ENCODE peak calls at places on chromosomes 16 and 17, in six cellular contexts. E is CD4-positive, alpha-beta T cell; X is CD8-positive, alpha-beta memory T cell; N is CD8-positive, alpha-beta T cell; A is right atrium auricular region; C is left ventricle myocardium inferior. O is an unnamed sample.

GRCh38 chr17:58531661-58532554 is 17.5 kb upstream of the MTMR4 start:
- DNase-seq in E (peak; percentile 57), X (peak; percentile 64), N (peak; percentile 67), A (no peak), C (peak; percentile 73), O (peak; percentile 79)

GRCh38 chr16:77974883-77975282 is 47.5 kb upstream of the CLEC3A start:
- DNase-seq in E (no peak), X (no peak), N (no peak), A (no peak), C (no peak), O (no peak)

GRCh38 chr16:28293589-28293935 is 1.2 kb downstream of the SBK1 start:
- DNase-seq in E (no peak), X (no peak), N (no peak), A (no peak), C (no peak), O (no peak)

GRCh38 chr17:44889003-44889402 is 10.2 kb downstream of the EFTUD2 start:
- DNase-seq in E (no peak), X (no peak), N (no peak), A (no peak), C (no peak), O (no peak)

GRCh38 chr16:49487746-49488145 is 114.1 kb downstream of the C16orf78 start:
- DNase-seq in E (no peak), X (no peak), N (no peak), A (no peak), C (no peak), O (peak; percentile 33)

GRCh38 chr17:57114085-57114673 is 29.1 kb downstream of the AKAP1 start:
- DNase-seq in E (peak; percentile 64), X (peak; percentile 53), N (peak; percentile 73), A (no peak), C (peak; percentile 56), O (no peak)

GRCh38 chr17:39244016-39244599 is 18.4 kb upstream of the STAC2 start:
- DNase-seq in E (no peak), X (no peak), N (no peak), A (no peak), C (no peak), O (no peak)

GRCh38 chr17:57970706-57971105 is 15.5 kb upstream of the CUEDC1 start:
- DNase-seq in E (no peak), X (no peak), N (no peak), A (no peak), C (no peak), O (no peak)

GRCh38 chr17:42920922-42921321 is 20.3 kb downstream of the G6PC1 start:
- DNase-seq in E (no peak), X (no peak), N (no peak), A (no peak), C (peak; percentile 33), O (no peak)

GRCh38 chr17:9343513-9343912 is 232.1 kb downstream of the STX8 start:
- DNase-seq in E (no peak), X (no peak), N (no peak), A (no peak), C (no peak), O (no peak)

GRCh38 chr16:72997141-72997542 is 50.8 kb downstream of the ZFHX3 start:
- DNase-seq in E (no peak), X (no peak), N (no peak), A (no peak), C (no peak), O (no peak)

GRCh38 chr17:67515490-67516088 is 138.5 kb downstream of the PITPNC1 start:
- DNase-seq in E (no peak), X (no peak), N (no peak), A (no peak), C (no peak), O (no peak)

GRCh38 chr17:36131436-36131835 is 27.8 kb downstream of the CCL4 start:
- DNase-seq in E (no peak), X (no peak), N (no peak), A (no peak), C (no peak), O (no peak)

GRCh38 chr16:14475370-14476139 is 154.5 kb downstream of the PARN start:
- DNase-seq in E (no peak), X (no peak), N (no peak), A (no peak), C (no peak), O (no peak)

GRCh38 chr16:81558444-81559175 is 114.0 kb downstream of the CMIP start:
- DNase-seq in E (no peak), X (no peak), N (no peak), A (no peak), C (no peak), O (peak; percentile 82)

GRCh38 chr16:47581114-47581513 is 120.0 kb downstream of the PHKB start:
- DNase-seq in E (no peak), X (no peak), N (no peak), A (no peak), C (no peak), O (no peak)

GRCh38 chr17:34974794-34975428 is 5.4 kb upstream of the LIG3 start:
- DNase-seq in E (no peak), X (no peak), N (no peak), A (no peak), C (no peak), O (no peak)

GRCh38 chr17:78737332-78737731 is 44.7 kb downstream of the CYTH1 start:
- DNase-seq in E (no peak), X (no peak), N (no peak), A (no peak), C (no peak), O (no peak)

GRCh38 chr17:78738245-78738644 is 43.8 kb downstream of the CYTH1 start:
- DNase-seq in E (no peak), X (no peak), N (no peak), A (no peak), C (no peak), O (no peak)

GRCh38 chr17:78734841-78735641 is 47.0 kb downstream of the CYTH1 start:
- DNase-seq in E (no peak), X (no peak), N (no peak), A (no peak), C (no peak), O (no peak)

GRCh38 chr17:78736526-78737079 is 45.5 kb downstream of the CYTH1 start:
- DNase-seq in E (peak; percentile 52), X (peak; percentile 65), N (peak; percentile 62), A (peak; percentile 85), C (peak; percentile 79), O (peak; percentile 94)

GRCh38 chr17:78735832-78736525 is 46.1 kb downstream of the CYTH1 start:
- DNase-seq in E (no peak), X (no peak), N (no peak), A (no peak), C (no peak), O (no peak)
- H3K27ac ChIP-seq in E (peak overlapping the region; percentile 80), X (peak overlapping the region; percentile 53), N (peak overlapping the region; percentile 58), A (peak overlapping the region; percentile 74), C (peak overlapping the region; percentile 91), O (peak overlapping the region; percentile 89)

GRCh38 chr16:3408561-3409197 is 7.7 kb downstream of the ZNF174 start:
- DNase-seq in E (no peak), X (no peak), N (no peak), A (no peak), C (no peak), O (no peak)
- H3K9me3 ChIP-seq in E (peaks cover 93% of the 10 kb centered on the region), X (peaks cover 52% of the 10 kb centered on the region), N (peaks cover 48% of the 10 kb centered on the region), A (peaks cover 41% of the 10 kb centered on the region), C (peaks cover 94% of the 10 kb centered on the region), O (peaks cover 78% of the 10 kb centered on the region)

DNA sequence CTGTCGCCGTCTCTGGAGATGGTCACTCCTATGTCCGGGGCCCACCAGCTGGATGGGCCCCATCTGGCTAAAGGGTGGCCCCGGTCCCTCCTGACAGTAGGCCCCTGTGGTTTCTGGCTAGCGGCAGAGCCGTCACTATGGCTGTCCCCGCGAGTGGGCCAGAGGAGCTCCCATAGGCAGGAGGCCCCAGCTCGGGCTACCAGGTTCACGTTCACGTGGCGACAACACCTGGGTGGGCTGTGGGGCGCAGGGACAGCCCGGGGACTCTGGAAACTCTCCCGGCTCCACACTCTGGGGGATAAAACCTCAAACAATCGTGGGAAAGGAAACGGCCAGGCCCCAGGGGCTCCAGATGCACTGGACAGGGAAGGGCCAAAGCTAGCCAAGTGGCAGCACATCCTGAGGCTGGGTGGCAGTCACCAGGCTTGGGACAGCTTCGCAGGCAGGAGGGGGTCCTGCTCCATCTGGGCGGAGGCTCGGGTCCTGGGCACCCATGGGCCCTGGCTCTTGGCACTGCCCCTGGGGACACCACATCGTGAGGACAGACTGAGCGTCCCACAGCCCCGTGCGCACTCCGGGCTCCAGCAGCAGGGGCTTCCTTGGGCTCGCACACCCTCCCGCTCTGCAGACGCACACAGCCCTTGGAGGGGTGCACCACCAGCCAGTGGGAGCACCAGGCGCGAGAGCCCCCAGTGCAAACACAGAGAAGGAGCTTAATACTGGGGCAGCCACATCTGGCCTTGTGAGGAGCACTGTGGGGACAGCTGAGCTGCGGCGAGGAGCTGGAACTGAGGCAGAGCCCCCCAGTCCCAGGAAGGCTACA is 4.5 kb downstream of the RNF166 start:
- DNase-seq in E (no peak), X (no peak), N (peak; percentile 37), A (no peak), C (no peak), O (no peak)
- H3K27ac ChIP-seq in E (peak overlapping the region; percentile 96), X (peak overlapping the region; percentile 93), N (peak overlapping the region; percentile 91), A (peak overlapping the region; percentile 57), C (peak overlapping the region; percentile 85), O (peak overlapping the region; percentile 84)

GRCh38 chr17:13398091-13398490 is 203.6 kb downstream of the HS3ST3A1 start:
- DNase-seq in E (no peak), X (no peak), N (no peak), A (no peak), C (no peak), O (no peak)
- H3K9me3 ChIP-seq in E (no peaks in the 10 kb centered on the region), X (no peaks in the 10 kb centered on the region), N (no peaks in the 10 kb centered on the region), A (no peaks in the 10 kb centered on the region), C (no peaks in the 10 kb centered on the region), O (no peaks in the 10 kb centered on the region)

GRCh38 chr16:22205577-22206012 is 483 bp upstream of the EEF2K start:
- DNase-seq in E (no peak), X (no peak), N (no peak), A (no peak), C (no peak), O (no peak)

GRCh38 chr16:22202261-22202637 is 3.8 kb upstream of the EEF2K start:
- DNase-seq in E (no peak), X (no peak), N (no peak), A (no peak), C (no peak), O (no peak)

GRCh38 chr16:22204091-22204655 is 1.9 kb upstream of the EEF2K start:
- DNase-seq in E (no peak), X (no peak), N (no peak), A (no peak), C (no peak), O (no peak)

GRCh38 chr16:22206013-22206846 is at the start of gene EEF2K:
- DNase-seq in E (peak; percentile 73), X (peak; percentile 73), N (peak; percentile 79), A (peak; percentile 95), C (peak; percentile 94), O (peak; percentile 96)

DNA sequence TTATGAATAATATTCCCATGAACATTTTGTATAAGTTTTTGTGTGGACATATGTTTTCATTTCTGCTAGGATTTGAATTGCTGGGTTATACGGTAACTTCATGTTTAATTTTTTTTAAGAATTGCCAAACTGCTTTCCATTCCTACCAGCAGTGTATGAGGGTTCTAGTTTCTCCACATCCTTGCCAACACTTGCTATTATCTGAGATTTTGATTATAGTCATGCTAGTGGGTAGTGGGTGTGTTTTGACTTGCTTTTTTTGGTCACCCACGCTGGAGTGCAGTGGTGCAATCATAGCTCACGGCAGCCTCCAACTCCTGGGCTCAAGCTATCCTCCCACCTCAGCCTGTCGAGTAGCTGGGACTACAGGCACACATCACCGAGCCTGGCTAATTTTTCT is 3.0 kb upstream of the EEF2K start:
- DNase-seq in E (no peak), X (no peak), N (no peak), A (no peak), C (no peak), O (no peak)
- H3K27ac ChIP-seq in E (no peak overlapping the region), X (no peak overlapping the region), N (no peak overlapping the region), A (no peak overlapping the region), C (no peak overlapping the region), O (no peak overlapping the region)

GRCh38 chr16:6558661-6559060 is 774.0 kb upstream of the RBFOX1 start:
- DNase-seq in E (no peak), X (no peak), N (no peak), A (no peak), C (no peak), O (no peak)
- H3K9me3 ChIP-seq in E (no peaks in the 10 kb centered on the region), X (no peaks in the 10 kb centered on the region), N (no peaks in the 10 kb centered on the region), A (no peaks in the 10 kb centered on the region), C (no peaks in the 10 kb centered on the region), O (no peaks in the 10 kb centered on the region)

O was measured in upper lobe of right lung.